ENCODE peak calls at places on chromosomes 1 and 21, in nine cellular contexts. P, E, D, G, X, V, Q, Y and N are unnamed samples.

GRCh38 chr1:25095635-25096200 is 136.6 kb downstream of the SYF2 start:
- DNase-seq in D (no peak), Q (no peak), Y (no peak), V (no peak), X (no peak), G (no peak), E (no peak), P (no peak), N (peak; percentile 53)

GRCh38 chr1:16068356-16069270 is 4.8 kb downstream of the FAM131C start:
- DNase-seq in P (peak; percentile 36), Y (no peak), D (peak; percentile 67), G (peak; percentile 40), X (no peak), Q (no peak), V (no peak), E (peak; percentile 65), N (no peak)

GRCh38 chr21:31855180-31855579 is 17.6 kb upstream of the HUNK start:
- DNase-seq in E (no peak), D (no peak), Q (no peak), X (no peak), P (no peak), Y (no peak), V (no peak), G (no peak), N (no peak)

GRCh38 chr21:30268608-30269197 is 14.0 kb downstream of the KRTAP24-1 start:
- DNase-seq in V (peak; percentile 71), D (no peak), Q (no peak), Y (no peak), X (peak; percentile 59), E (no peak), P (no peak), G (no peak), N (no peak)

GRCh38 chr1:235873045-235873444 is 6.3 kb upstream of the LYST start:
- DNase-seq in V (no peak), Y (no peak), Q (no peak), D (no peak), G (no peak), X (no peak), E (no peak), P (no peak), N (peak; percentile 45)

GRCh38 chr1:220430059-220430458 is 97.9 kb upstream of the MARK1 start:
- DNase-seq in V (peak; percentile 34), E (no peak), P (no peak), Y (no peak), G (no peak), D (no peak), Q (no peak), X (no peak), N (no peak)

GRCh38 chr1:76871355-76871974 is 4.2 kb downstream of the ST6GALNAC5 start:
- DNase-seq in X (no peak), G (no peak), V (no peak), E (no peak), P (no peak), Y (no peak), D (no peak), Q (no peak), N (no peak)

GRCh38 chr1:226609836-226610455 is 61.4 kb downstream of the STUM start:
- DNase-seq in D (no peak), V (no peak), E (peak; percentile 38), Y (no peak), G (no peak), X (no peak), Q (no peak), P (no peak), N (no peak)

GRCh38 chr1:25755475-25756125 is 44.4 kb upstream of the SELENON start:
- DNase-seq in P (no peak), X (no peak), D (no peak), E (no peak), G (no peak), Y (no peak), Q (no peak), V (no peak), N (no peak)

GRCh38 chr21:41677671-41678015 is 89.2 kb downstream of the RIPK4 start:
- DNase-seq in Q (no peak), E (no peak), P (no peak), V (no peak), D (no peak), Y (peak; percentile 82), X (no peak), G (no peak), N (no peak)

GRCh38 chr21:15549671-15550070 is 180.1 kb upstream of the USP25 start:
- DNase-seq in X (peak; percentile 8), Y (no peak), E (no peak), G (no peak), P (peak; percentile 8), Q (no peak), D (no peak), V (no peak), N (no peak)

GRCh38 chr1:178134061-178134460 is 40.2 kb downstream of the RASAL2 start:
- DNase-seq in D (peak; percentile 56), G (no peak), V (no peak), Q (no peak), Y (peak; percentile 27), P (peak; percentile 75), X (peak; percentile 53), E (no peak), N (no peak)

GRCh38 chr1:111441573-111442192 is 7.4 kb downstream of the WDR77 start:
- DNase-seq in G (no peak), D (no peak), Q (no peak), X (peak; percentile 24), E (no peak), P (peak; percentile 44), Y (peak; percentile 32), V (peak; percentile 68), N (peak; percentile 17)

GRCh38 chr1:6448749-6449631 is 17.0 kb downstream of the TNFRSF25 start:
- DNase-seq in P (peak; percentile 18), Q (no peak), D (no peak), Y (no peak), V (peak; percentile 89), G (no peak), E (no peak), X (peak; percentile 42), N (no peak)

DNA sequence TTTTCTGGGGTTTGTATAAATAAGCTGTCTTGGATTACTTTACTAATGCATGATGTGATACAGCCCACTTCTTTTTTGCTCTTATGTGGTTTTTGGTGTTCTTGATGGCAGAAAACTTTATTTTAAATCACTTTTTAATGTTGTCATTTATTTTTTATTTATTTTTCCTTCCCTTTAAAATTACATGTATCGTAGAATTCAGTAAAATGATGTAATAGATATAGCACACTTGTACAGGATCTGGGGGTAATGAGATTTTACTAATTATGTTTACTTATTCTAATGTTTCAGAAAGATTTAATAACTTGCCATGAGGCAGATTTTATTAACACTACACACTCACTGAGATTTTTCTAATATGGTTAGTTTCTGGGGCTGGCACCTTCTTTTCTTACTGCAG is 701 bp upstream of the B3GALT2 start:
- DNase-seq in P (no peak), Y (no peak), V (no peak), E (no peak), Q (no peak), X (no peak), D (no peak), G (no peak), N (no peak)
- H3K4me3 ChIP-seq in P (no peak overlapping the region), Y (no peak overlapping the region), V (no peak overlapping the region), E (peak overlapping the region; percentile 65), Q (no peak overlapping the region), X (no peak overlapping the region), D (peak overlapping the region; percentile 51), G (no peak overlapping the region), N (no peak overlapping the region)

DNA sequence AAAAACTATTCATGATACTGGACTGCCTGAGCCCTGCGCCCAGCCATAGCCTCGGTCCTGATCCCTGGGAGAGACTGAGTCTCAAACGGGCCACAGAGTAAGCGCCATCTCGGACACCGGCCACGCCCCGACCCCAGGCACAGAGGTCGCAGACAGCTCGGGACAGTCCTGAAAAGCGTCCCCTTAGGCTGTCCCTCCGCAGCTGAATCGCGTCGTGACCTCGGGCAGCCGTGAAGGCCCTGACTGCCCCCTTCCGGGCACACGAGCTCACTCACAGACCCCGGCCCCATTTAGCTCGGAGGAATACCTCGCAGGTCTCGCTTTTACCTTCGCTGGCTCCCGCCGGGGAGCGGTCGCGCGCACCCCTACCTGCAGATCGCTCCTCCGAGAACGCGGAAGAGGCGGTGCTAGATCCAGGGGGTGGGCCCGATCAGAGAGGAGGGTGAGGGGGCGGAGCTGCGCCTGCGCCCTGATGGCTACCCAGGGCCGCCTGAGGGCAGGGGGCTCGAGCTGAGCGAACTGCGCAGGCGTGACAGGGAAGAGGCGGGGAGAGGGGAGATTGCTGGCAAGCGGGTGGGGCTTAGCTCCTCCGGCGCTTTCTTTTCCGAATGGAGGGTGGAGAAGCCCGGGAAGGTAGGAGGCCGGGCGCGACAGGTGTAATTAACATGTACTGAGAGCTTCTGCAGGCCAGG is at the start of gene MKNK1:
- DNase-seq in V (peak; percentile 99), E (peak; percentile 98), G (peak; percentile 98), X (peak; percentile 96), Q (peak; percentile 98), Y (peak; percentile 90), D (peak; percentile 98), P (peak; percentile 94), N (peak; percentile 99)
- H3K4me1 ChIP-seq in V (peaks cover 13% of the 10 kb centered on the region), E (peaks cover 83% of the 10 kb centered on the region), G (peaks cover 6% of the 10 kb centered on the region), X (peaks cover 3% of the 10 kb centered on the region), Q (peaks cover 45% of the 10 kb centered on the region), Y (peaks cover 13% of the 10 kb centered on the region), D (peaks cover 62% of the 10 kb centered on the region), P (peaks cover 5% of the 10 kb centered on the region), N (peaks cover 38% of the 10 kb centered on the region)

DNA sequence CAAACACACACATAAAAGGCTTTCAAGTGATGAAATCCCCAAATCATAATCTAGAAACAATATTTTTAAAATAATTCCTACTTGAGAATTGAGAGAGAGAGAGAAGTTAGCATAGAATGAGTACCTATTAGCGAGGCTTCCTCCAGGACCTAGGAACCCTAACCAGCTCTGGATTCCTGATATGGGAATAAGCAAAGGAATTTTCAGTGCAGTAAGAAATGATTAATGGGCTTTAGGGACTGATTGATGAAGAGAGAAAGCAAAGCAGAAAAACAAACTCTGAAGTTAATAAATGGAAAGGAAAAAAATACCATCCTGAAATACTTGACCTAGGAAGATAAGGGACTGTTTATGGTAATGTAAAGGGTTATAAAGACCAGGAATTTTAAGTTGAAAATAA is 60.6 kb downstream of the WARS2 start:
- DNase-seq in E (no peak), P (no peak), V (no peak), G (no peak), Y (no peak), X (no peak), D (no peak), Q (no peak), N (no peak)
- H3K4me3 ChIP-seq in E (no peak overlapping the region), P (no peak overlapping the region), V (no peak overlapping the region), G (no peak overlapping the region), Y (no peak overlapping the region), X (no peak overlapping the region), D (no peak overlapping the region), Q (no peak overlapping the region), N (no peak overlapping the region)

DNA sequence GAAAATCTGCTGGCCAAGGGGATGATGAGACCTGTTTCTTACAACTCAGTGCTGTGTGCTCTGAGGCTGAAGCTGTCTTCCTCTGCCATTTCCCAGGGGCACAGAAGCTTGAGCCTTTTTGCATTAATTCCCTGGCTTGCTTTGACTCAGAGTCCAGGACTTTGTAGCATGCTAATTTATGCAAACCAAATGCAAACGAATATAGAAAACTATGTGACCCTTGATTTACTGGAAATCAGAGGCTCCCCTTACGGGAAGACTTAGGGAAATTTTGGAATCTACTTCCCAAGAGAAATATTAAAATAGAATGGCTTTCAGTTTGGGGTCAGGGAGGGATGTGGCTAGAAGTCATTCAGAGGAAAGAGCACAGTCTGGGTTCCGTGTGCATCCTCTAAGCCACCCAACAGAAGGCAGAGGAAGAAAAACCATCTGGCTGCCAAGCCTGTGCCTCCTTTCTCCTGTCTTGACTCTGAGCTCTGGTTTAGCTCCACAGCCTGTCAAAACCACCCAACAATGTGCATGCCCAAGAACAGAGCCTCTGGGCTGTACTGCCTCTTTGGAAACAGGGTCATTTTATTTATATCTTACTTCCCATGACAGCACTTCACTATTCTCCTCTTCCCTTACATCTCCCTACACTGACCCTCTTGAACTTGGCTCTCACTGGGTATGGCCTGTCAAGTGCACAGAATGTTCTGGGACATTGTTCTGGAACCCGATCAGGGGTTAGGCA is 30.0 kb downstream of the ATF3 start:
- DNase-seq in E (peak; percentile 32), P (peak; percentile 67), G (no peak), Q (no peak), V (no peak), D (peak; percentile 50), X (no peak), Y (no peak), N (no peak)
- H3K4me1 ChIP-seq in E (peaks cover 57% of the 10 kb centered on the region), P (peaks cover 10% of the 10 kb centered on the region), G (no peaks in the 10 kb centered on the region), Q (peaks cover 31% of the 10 kb centered on the region), V (peaks cover 8% of the 10 kb centered on the region), D (peaks cover 47% of the 10 kb centered on the region), X (peaks cover 38% of the 10 kb centered on the region), Y (no peaks in the 10 kb centered on the region), N (peaks cover 21% of the 10 kb centered on the region)